ENCODE peak calls at places on chromosomes 16 and 17, in four cellular contexts. T, K, B and F are unnamed samples.

GRCh38 chr17:5042152-5043022 is 7.2 kb upstream of the SLC52A1 start:
- DNase-seq in T (no peak), B (peak; percentile 52), K (no peak), F (no peak)

GRCh38 chr16:50814541-50814940 is 72.7 kb downstream of the CYLD start:
- DNase-seq in B (no peak), K (no peak), T (no peak), F (no peak)

GRCh38 chr17:81513669-81514484 is 1.3 kb upstream of the ACTG1 start:
- DNase-seq in T (peak; percentile 88), K (peak; percentile 94), B (peak; percentile 57), F (peak; percentile 72)

GRCh38 chr17:8162232-8162996 is at the start of gene VAMP2:
- DNase-seq in K (peak; percentile 97), B (peak; percentile 78), T (peak; percentile 93), F (peak; percentile 81)

GRCh38 chr16:84461029-84461415 is 43.4 kb downstream of the MEAK7 start:
- DNase-seq in B (no peak), T (no peak), K (no peak), F (no peak)

GRCh38 chr16:27529962-27530361 is 19.8 kb downstream of the GTF3C1 start:
- DNase-seq in T (no peak), K (no peak), B (no peak), F (no peak)

GRCh38 chr17:64773836-64774761 is 112.0 kb upstream of the SMURF2 start:
- DNase-seq in K (peak; percentile 87), T (peak; percentile 63), B (no peak), F (peak; percentile 90)

GRCh38 chr17:81399481-81400153 is 4.4 kb downstream of the BAHCC1 start:
- DNase-seq in T (peak; percentile 67), B (no peak), K (no peak), F (peak; percentile 86)

GRCh38 chr17:40121191-40121885 is 433 bp upstream of the MSL1 start:
- DNase-seq in T (peak; percentile 74), K (no peak), B (no peak), F (peak; percentile 59)

GRCh38 chr17:11486726-11487310 is 111.5 kb upstream of the DNAH9 start:
- DNase-seq in K (no peak), T (no peak), B (no peak), F (no peak)